ENCODE peak calls at places on chromosomes 16 and 17, in six cellular contexts. N is GM10248; K is HFF-Myc; R is stimulated activated naive CD4-positive, alpha-beta T cell; X is NCI-H510A; I is heart left ventricle. C is an unnamed sample.

GRCh38 chr16:51818342-51818944 is 667.4 kb upstream of the SALL1 start:
- DNase-seq in N (peak), K (peak), R (no peak), X (no peak), I (no peak), C (peak)

GRCh38 chr16:76059186-76059585 is 218.0 kb upstream of the CNTNAP4 start:
- DNase-seq in N (no peak), K (no peak), R (no peak), X (no peak), I (no peak), C (no peak)

GRCh38 chr17:78674156-78674555 is 97.0 kb upstream of the DNAH17 start:
- DNase-seq in N (no peak), K (no peak), R (no peak), X (no peak), I (no peak), C (no peak)

GRCh38 chr17:47239663-47240374 is 13.8 kb upstream of the ITGB3 start:
- DNase-seq in N (no peak), K (peak), R (no peak), X (no peak), I (peak), C (peak)

GRCh38 chr16:66578596-66579531 is at the start of gene CMTM2:
- DNase-seq in N (no peak), K (no peak), R (no peak), X (no peak), I (no peak), C (no peak)

GRCh38 chr17:50212121-50212843 is 10.9 kb upstream of the COL1A1 start:
- DNase-seq in N (no peak), K (no peak), R (no peak), X (no peak), I (no peak), C (no peak)

GRCh38 chr16:2468725-2469398 is 2.2 kb upstream of the NTN3 start:
- DNase-seq in N (peak), K (no peak), R (no peak), X (peak), I (no peak), C (no peak)

GRCh38 chr16:47713225-47713595 is 252.1 kb downstream of the PHKB start:
- DNase-seq in N (no peak), K (no peak), R (no peak), X (no peak), I (no peak), C (peak)

GRCh38 chr16:79563919-79564318 is 36.6 kb downstream of the MAF start:
- DNase-seq in N (no peak), K (no peak), R (no peak), X (no peak), I (no peak), C (no peak)

GRCh38 chr17:53949473-53950090 is 126.9 kb downstream of the KIF2B start:
- DNase-seq in N (no peak), K (no peak), R (no peak), X (no peak), I (no peak), C (no peak)

GRCh38 chr17:73838815-73839214 is 194.6 kb upstream of the SDK2 start:
- DNase-seq in N (no peak), K (no peak), R (no peak), X (peak), I (no peak), C (no peak)

GRCh38 chr16:64627288-64627687 is 494.6 kb downstream of the CDH11 start:
- DNase-seq in N (no peak), K (no peak), R (no peak), X (no peak), I (no peak), C (no peak)

GRCh38 chr17:72735602-72736001 is 356.9 kb downstream of the SLC39A11 start:
- DNase-seq in N (no peak), K (no peak), R (no peak), X (no peak), I (no peak), C (no peak)

GRCh38 chr16:11052080-11052808 is 107.9 kb downstream of the CLEC16A start:
- DNase-seq in N (peak), K (no peak), R (no peak), X (no peak), I (no peak), C (no peak)

GRCh38 chr16:12208341-12209035 is 232.0 kb downstream of the SNX29 start:
- DNase-seq in N (no peak), K (no peak), R (no peak), X (no peak), I (no peak), C (no peak)

GRCh38 chr17:38748329-38749221 is at the start of gene PCGF2:
- DNase-seq in N (no peak), K (peak), R (no peak), X (peak), I (peak), C (peak)

GRCh38 chr16:72721981-72722380 is 325.9 kb downstream of the ZFHX3 start:
- DNase-seq in N (no peak), K (no peak), R (no peak), X (no peak), I (no peak), C (no peak)

GRCh38 chr16:76114681-76115080 is 162.5 kb upstream of the CNTNAP4 start:
- DNase-seq in N (no peak), K (no peak), R (no peak), X (no peak), I (no peak), C (no peak)

GRCh38 chr16:76335187-76335974 is 58.2 kb downstream of the CNTNAP4 start:
- DNase-seq in N (no peak), K (no peak), R (no peak), X (no peak), I (no peak), C (no peak)

C was measured in right cardiac atrium.